ENCODE peak calls at places on chromosome X, in six cellular contexts. Y is Caco-2; V is CD8-positive, alpha-beta T cell; O is pancreas; G is mammary epithelial cell; T is heart right ventricle. R is an unnamed sample. For H3K4me1 and H3K9me3, the result is how much of the 10 kb centered on the place peaks cover.

GRCh38 chrX:131288738-131289511 is at the start of gene IGSF1:
- DNase-seq in O (peak), V (no peak), Y (no peak), G (no peak), T (peak), R (no peak)

GRCh38 chrX:139930923-139931645 is 1.8 kb downstream of the ATP11C start:
- DNase-seq in V (no peak), G (peak), O (no peak), T (peak), Y (peak), R (no peak)

GRCh38 chrX:120791013-120791643 is 84.5 kb downstream of the CT47B1 start:
- DNase-seq in V (no peak), O (peak), Y (no peak), T (peak), G (peak), R (peak)

GRCh38 chrX:2928127-2928582 is 984 bp downstream of the ARSD start:
- DNase-seq in G (no peak), V (no peak), O (peak), Y (no peak), T (peak), R (peak)

GRCh38 chrX:74349387-74349786 is 45.4 kb downstream of the ZCCHC13 start:
- DNase-seq in O (no peak), G (peak), T (no peak), Y (no peak), V (no peak), R (no peak)

GRCh38 chrX:2712890-2713860 is 22.1 kb downstream of the CD99 start:
- DNase-seq in T (no peak), Y (no peak), G (no peak), O (no peak), V (no peak), R (no peak)

GRCh38 chrX:347351-348117 is 28.9 kb upstream of the GTPBP6 start:
- DNase-seq in Y (no peak), O (no peak), G (no peak), T (no peak), V (no peak), R (no peak)

GRCh38 chrX:133335027-133335426 is 80.3 kb downstream of the GPC4 start:
- DNase-seq in G (peak), O (no peak), Y (peak), V (no peak), T (no peak), R (no peak)

GRCh38 chrX:27276751-27277150 is 186.4 kb downstream of the PPP4R3C start:
- DNase-seq in G (no peak), T (no peak), V (no peak), O (no peak), Y (no peak), R (no peak)

GRCh38 chrX:150847088-150847487 is 51.4 kb downstream of the CD99L2 start:
- DNase-seq in O (no peak), T (no peak), Y (no peak), V (no peak), G (no peak), R (no peak)

GRCh38 chrX:150848914-150849365 is 49.5 kb downstream of the CD99L2 start:
- DNase-seq in G (peak), O (peak), T (no peak), V (no peak), Y (no peak), R (no peak)

GRCh38 chrX:150844016-150844415 is 54.5 kb downstream of the CD99L2 start:
- DNase-seq in V (no peak), Y (no peak), G (peak), O (no peak), T (no peak), R (no peak)

GRCh38 chrX:150845091-150845490 is 53.4 kb downstream of the CD99L2 start:
- DNase-seq in Y (no peak), O (no peak), V (no peak), T (no peak), G (no peak), R (no peak)

DNA sequence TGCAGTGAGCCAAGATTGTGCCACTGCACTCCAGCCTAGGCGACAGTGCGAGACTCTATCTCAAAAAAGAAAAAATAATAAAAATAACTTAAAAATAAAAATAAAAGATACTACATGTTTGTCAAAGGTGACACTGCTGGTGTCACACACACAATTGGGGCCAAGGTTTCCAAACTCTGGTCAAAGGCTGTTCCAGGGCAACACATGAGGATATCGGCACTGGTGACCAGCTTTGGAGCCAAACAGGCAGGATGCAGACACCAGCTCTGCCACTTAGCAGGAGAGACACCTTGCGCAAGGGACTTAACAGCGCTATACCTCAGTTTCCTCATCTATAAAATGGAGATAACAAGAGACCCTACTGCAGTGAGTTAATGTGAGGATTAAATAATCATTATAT is 52.3 kb downstream of the CD99L2 start:
- DNase-seq in T (no peak), Y (no peak), V (no peak), O (no peak), G (no peak), R (no peak)
- H3K4me1 ChIP-seq in T (under half), Y (under half), V (under half), O (under half), G (half or more), R (under half)

GRCh38 chrX:44227981-44228380 is 115.5 kb downstream of the EFHC2 start:
- DNase-seq in V (no peak), Y (no peak), G (no peak), T (no peak), O (no peak), R (no peak)

GRCh38 chrX:44228621-44229020 is 114.9 kb downstream of the EFHC2 start:
- DNase-seq in T (no peak), G (no peak), Y (no peak), V (no peak), O (no peak), R (no peak)

GRCh38 chrX:44223150-44223549 is 120.3 kb downstream of the EFHC2 start:
- DNase-seq in Y (no peak), T (no peak), G (peak), V (no peak), O (peak), R (no peak)

GRCh38 chrX:44224760-44225159 is 118.7 kb downstream of the EFHC2 start:
- DNase-seq in Y (no peak), G (no peak), O (no peak), T (no peak), V (no peak), R (no peak)

GRCh38 chrX:44225667-44226066 is 117.8 kb downstream of the EFHC2 start:
- DNase-seq in G (peak), V (no peak), T (no peak), Y (no peak), O (no peak), R (no peak)
- H3K9me3 ChIP-seq in G (under half), V (under half), T (under half), Y (under half), O (under half), R (under half)

GRCh38 chrX:48890934-48891401 is 6.6 kb downstream of the TIMM17B start:
- DNase-seq in Y (no peak), T (no peak), V (no peak), O (no peak), G (no peak), R (no peak)

GRCh38 chrX:48890296-48890925 is 7.2 kb downstream of the TIMM17B start:
- DNase-seq in G (no peak), V (no peak), O (no peak), T (no peak), Y (no peak), R (no peak)

GRCh38 chrX:48893556-48894348 is 3.8 kb downstream of the TIMM17B start:
- DNase-seq in T (no peak), Y (no peak), O (no peak), V (no peak), G (no peak), R (no peak)

GRCh38 chrX:48892896-48893295 is 4.7 kb downstream of the TIMM17B start:
- DNase-seq in O (no peak), G (no peak), Y (no peak), T (no peak), V (no peak), R (no peak)

DNA sequence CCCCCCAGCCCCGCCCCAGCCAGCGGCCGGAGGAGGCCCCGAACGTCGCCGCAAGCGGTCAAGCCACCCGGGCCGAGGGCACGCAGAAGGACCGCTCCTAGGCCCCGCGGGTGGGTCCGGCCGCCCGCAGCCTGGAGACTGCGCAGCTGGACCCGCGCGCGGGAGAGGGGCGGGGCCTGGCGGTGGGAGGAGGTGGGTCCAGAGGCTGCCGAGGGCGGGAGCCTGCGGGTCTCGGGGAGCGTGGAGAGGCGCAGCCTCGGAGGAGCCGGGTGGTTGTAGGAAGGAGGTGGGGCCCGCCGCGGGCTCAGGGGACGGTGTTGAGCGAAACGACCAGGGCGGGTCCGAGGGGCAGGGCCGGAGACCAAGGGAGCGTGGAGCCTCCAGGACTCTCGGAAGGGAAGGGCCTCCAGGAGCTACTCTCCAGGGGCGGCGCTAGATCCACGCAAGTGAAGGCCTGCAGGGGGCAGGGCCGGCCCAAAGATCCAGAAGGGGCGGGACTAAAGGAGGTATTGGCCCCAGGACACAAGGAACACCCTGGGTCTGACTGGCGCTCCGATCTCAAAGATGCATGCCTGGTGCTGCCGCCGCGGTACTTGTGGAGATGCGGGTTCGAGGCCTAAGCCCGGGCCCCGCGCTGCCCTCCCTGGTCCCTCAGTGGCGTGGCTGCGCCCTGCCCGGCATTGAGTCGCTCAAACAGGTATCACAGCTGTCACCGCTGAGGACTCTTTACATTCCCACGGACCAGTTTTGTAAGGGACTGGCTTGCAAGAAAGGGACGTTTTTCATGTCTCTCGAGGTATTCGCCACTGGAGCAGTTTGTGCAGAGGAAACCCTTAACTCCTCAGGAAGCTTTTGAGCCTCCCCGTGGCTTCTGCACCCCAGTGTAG is 5.9 kb downstream of the TIMM17B start:
- DNase-seq in Y (peak), V (peak), O (peak), T (peak), G (peak), R (peak)
- TF ChIP-seq CTCF in Y (peak), V (peak), O (peak), T (peak), G (peak), R (peak)

GRCh38 chrX:6432211-6432610 is 102.7 kb downstream of the VCX3A start:
- DNase-seq in V (no peak), Y (no peak), T (no peak), O (no peak), G (no peak), R (no peak)
- H3K4me1 ChIP-seq in V (under half), Y (under half), T (under half), O (under half), G (under half), R (under half)

GRCh38 chrX:148290041-148290440 is 210.4 kb upstream of the AFF2 start:
- DNase-seq in Y (no peak), O (no peak), V (no peak), T (no peak), G (no peak), R (no peak)

GRCh38 chrX:148282504-148282903 is 217.9 kb upstream of the AFF2 start:
- DNase-seq in V (no peak), O (no peak), Y (no peak), G (no peak), T (no peak), R (no peak)

GRCh38 chrX:148290937-148291336 is 209.5 kb upstream of the AFF2 start:
- DNase-seq in O (no peak), T (no peak), Y (no peak), G (no peak), V (no peak), R (no peak)

DNA sequence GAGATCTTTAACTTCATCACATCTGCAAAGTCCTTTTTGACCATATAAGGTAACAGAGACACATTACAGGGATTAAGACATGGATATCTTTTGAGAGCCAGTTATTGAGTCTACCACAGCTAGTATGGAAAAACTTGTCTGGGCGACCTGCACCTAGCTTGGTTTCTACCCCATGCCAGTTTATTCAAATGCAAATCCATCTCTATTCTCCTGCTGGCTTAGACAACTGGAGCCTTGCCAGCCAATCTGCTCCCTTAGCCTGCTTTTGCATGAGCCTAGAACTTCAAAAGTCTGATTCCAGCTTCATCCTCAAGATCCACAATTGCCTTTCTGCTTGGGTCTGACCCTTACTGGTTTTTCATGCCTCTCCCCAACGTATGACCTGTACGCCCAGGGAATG is 212.0 kb upstream of the AFF2 start:
- DNase-seq in O (no peak), Y (no peak), T (no peak), G (no peak), V (no peak), R (no peak)
- H3K9me3 ChIP-seq in O (under half), Y (under half), T (under half), G (under half), V (under half), R (under half)

GRCh38 chrX:119552508-119552907 is 12.7 kb downstream of the STEEP1 start:
- DNase-seq in G (peak), Y (peak), T (no peak), V (no peak), O (no peak), R (no peak)

GRCh38 chrX:119549327-119550016 is 15.7 kb downstream of the STEEP1 start:
- DNase-seq in V (no peak), O (no peak), G (no peak), T (no peak), Y (no peak), R (no peak)
- TF ChIP-seq CTCF in V (no peak), O (no peak), G (no peak), T (no peak), Y (no peak), R (no peak)

GRCh38 chrX:155115174-155115830 is 44.0 kb downstream of the BRCC3 start:
- DNase-seq in T (no peak), Y (no peak), O (no peak), V (no peak), G (no peak), R (no peak)

GRCh38 chrX:155108427-155108826 is 37.1 kb downstream of the BRCC3 start:
- DNase-seq in G (peak), O (no peak), V (no peak), T (no peak), Y (no peak), R (no peak)

GRCh38 chrX:155112171-155112570 is 40.9 kb downstream of the BRCC3 start:
- DNase-seq in T (no peak), V (no peak), O (no peak), G (peak), Y (no peak), R (no peak)

GRCh38 chrX:155113097-155113496 is 41.8 kb downstream of the BRCC3 start:
- DNase-seq in V (no peak), O (no peak), T (no peak), G (no peak), Y (no peak), R (no peak)
- H3K4me1 ChIP-seq in V (under half), O (under half), T (under half), G (under half), Y (under half), R (under half)

DNA sequence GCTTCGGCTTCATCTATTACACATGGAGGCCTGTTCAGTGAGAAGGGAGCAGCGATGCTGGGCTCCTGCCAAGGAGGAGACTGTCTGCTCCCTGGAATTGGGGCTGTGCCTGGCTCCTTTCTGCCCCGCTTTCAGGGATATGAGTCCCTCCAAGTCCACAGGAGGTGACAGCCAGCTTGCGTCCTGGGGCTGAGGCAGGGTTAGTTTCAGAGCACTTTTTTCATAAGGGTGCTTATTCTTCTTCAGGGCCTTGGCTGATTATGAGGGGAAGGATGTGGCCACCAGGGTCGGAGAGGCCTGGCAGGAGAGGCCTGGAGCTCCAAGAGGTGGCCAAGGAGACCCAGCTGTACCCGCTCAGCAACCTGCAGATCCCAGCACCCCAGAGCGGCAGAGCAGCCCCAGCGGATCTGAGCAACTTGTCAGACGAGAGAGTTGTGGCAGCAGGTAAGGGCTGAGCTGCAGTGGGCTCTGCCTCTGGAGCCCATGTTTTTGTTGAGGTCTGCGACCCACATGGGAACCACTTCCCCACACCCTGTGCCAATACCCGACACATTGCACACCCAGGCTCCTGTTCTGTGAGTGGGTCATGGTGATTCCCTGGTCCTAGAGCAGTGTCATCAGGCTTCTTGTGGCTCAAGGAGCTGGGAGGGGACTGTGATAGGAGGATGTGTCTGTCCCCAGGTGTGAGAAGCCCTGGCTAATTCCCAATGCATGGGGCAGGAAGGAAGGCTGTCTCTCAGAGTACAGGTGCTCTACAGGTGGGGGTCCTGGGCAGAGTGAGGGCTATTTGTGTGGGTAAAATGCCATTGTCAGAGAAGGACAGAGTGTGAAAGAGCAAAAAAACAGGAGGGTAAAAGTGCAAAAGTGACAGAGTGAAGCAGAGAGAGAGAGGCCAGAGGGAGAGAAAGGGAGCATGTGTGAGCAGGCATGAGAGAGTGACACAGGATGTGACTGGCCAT is 47.4 kb downstream of the ZNF185 start:
- DNase-seq in G (no peak), Y (no peak), V (no peak), O (no peak), T (no peak), R (no peak)
- H3K9me3 ChIP-seq in G (under half), Y (under half), V (under half), O (under half), T (under half), R (under half)